ENCODE peak calls at places on chromosome 16, in seven cellular contexts. One of them, this sample, is unnamed.

GRCh38 chr16:89037261-89038152 is 56.1 kb upstream of the ACSF3 start:
- DNase-seq in HCT116: no peak
- DNase-seq in GM23338: peak; percentile 81
- DNase-seq in endothelial cell of umbilical vein: peak; percentile 24
- DNase-seq in SK-N-SH: no peak
- DNase-seq in transverse colon: no peak
- DNase-seq in spleen: peak; percentile 71
- DNase-seq in this sample: no peak

GRCh38 chr16:56998861-56999260 is 9.5 kb downstream of the NLRC5 start:
- DNase-seq in endothelial cell of umbilical vein: no peak
- DNase-seq in SK-N-SH: no peak
- DNase-seq in HCT116: no peak
- DNase-seq in GM23338: no peak
- DNase-seq in spleen: no peak
- DNase-seq in transverse colon: no peak
- DNase-seq in this sample: no peak

GRCh38 chr16:24497405-24497804 is 42.0 kb upstream of the RBBP6 start:
- DNase-seq in spleen: no peak
- DNase-seq in HCT116: no peak
- DNase-seq in SK-N-SH: no peak
- DNase-seq in endothelial cell of umbilical vein: no peak
- DNase-seq in transverse colon: no peak
- DNase-seq in GM23338: peak; percentile 37
- DNase-seq in this sample: no peak

GRCh38 chr16:89350701-89351380 is 133.3 kb downstream of the ZNF778 start:
- DNase-seq in SK-N-SH: no peak
- DNase-seq in HCT116: no peak
- DNase-seq in endothelial cell of umbilical vein: no peak
- DNase-seq in transverse colon: no peak
- DNase-seq in GM23338: no peak
- DNase-seq in spleen: no peak
- DNase-seq in this sample: no peak

GRCh38 chr16:50043358-50043757 is 18.3 kb downstream of the CNEP1R1 start:
- DNase-seq in GM23338: no peak
- DNase-seq in spleen: no peak
- DNase-seq in HCT116: no peak
- DNase-seq in endothelial cell of umbilical vein: no peak
- DNase-seq in SK-N-SH: no peak
- DNase-seq in transverse colon: no peak
- DNase-seq in this sample: no peak

GRCh38 chr16:85173077-85173980 is 61.1 kb upstream of the CIBAR2 start:
- DNase-seq in HCT116: peak; percentile 34
- DNase-seq in transverse colon: no peak
- DNase-seq in endothelial cell of umbilical vein: peak; percentile 87
- DNase-seq in spleen: no peak
- DNase-seq in GM23338: no peak
- DNase-seq in SK-N-SH: peak; percentile 87
- DNase-seq in this sample: no peak

GRCh38 chr16:30354423-30355143 is 525 bp downstream of the CD2BP2 start:
- DNase-seq in GM23338: peak; percentile 63
- DNase-seq in endothelial cell of umbilical vein: peak; percentile 58
- DNase-seq in SK-N-SH: peak; percentile 74
- DNase-seq in transverse colon: peak; percentile 38
- DNase-seq in spleen: peak; percentile 78
- DNase-seq in HCT116: no peak
- DNase-seq in this sample: no peak

GRCh38 chr16:11806721-11807120 is 9.7 kb upstream of the ZC3H7A start:
- DNase-seq in SK-N-SH: no peak
- DNase-seq in spleen: no peak
- DNase-seq in GM23338: no peak
- DNase-seq in HCT116: no peak
- DNase-seq in endothelial cell of umbilical vein: no peak
- DNase-seq in transverse colon: no peak
- DNase-seq in this sample: no peak

GRCh38 chr16:24875466-24875865 is 29.7 kb downstream of the SLC5A11 start:
- DNase-seq in transverse colon: no peak
- DNase-seq in endothelial cell of umbilical vein: no peak
- DNase-seq in SK-N-SH: no peak
- DNase-seq in GM23338: no peak
- DNase-seq in spleen: no peak
- DNase-seq in HCT116: no peak
- DNase-seq in this sample: no peak

GRCh38 chr16:9500872-9501271 is 409.4 kb downstream of the HAPSTR1 start:
- DNase-seq in GM23338: peak; percentile 33
- DNase-seq in SK-N-SH: no peak
- DNase-seq in spleen: no peak
- DNase-seq in HCT116: no peak
- DNase-seq in endothelial cell of umbilical vein: no peak
- DNase-seq in transverse colon: no peak
- DNase-seq in this sample: no peak

GRCh38 chr16:86072328-86073102 is 173.6 kb downstream of the IRF8 start:
- DNase-seq in endothelial cell of umbilical vein: peak; percentile 75
- DNase-seq in SK-N-SH: peak; percentile 72
- DNase-seq in HCT116: peak; percentile 68
- DNase-seq in GM23338: peak; percentile 81
- DNase-seq in transverse colon: peak; percentile 69
- DNase-seq in spleen: peak; percentile 71
- DNase-seq in this sample: peak; percentile 61

GRCh38 chr16:66544358-66544757 is 5.6 kb downstream of the TK2 start:
- DNase-seq in endothelial cell of umbilical vein: no peak
- DNase-seq in GM23338: no peak
- DNase-seq in spleen: no peak
- DNase-seq in HCT116: no peak
- DNase-seq in transverse colon: no peak
- DNase-seq in SK-N-SH: no peak
- DNase-seq in this sample: no peak

GRCh38 chr16:53056528-53056881 is 1.7 kb downstream of the CHD9 start:
- DNase-seq in transverse colon: peak; percentile 35
- DNase-seq in GM23338: no peak
- DNase-seq in SK-N-SH: no peak
- DNase-seq in spleen: no peak
- DNase-seq in endothelial cell of umbilical vein: peak; percentile 74
- DNase-seq in HCT116: no peak
- DNase-seq in this sample: no peak

GRCh38 chr16:4663756-4664465 is 29.5 kb upstream of the NUDT16L1 start:
- DNase-seq in GM23338: no peak
- DNase-seq in SK-N-SH: no peak
- DNase-seq in HCT116: no peak
- DNase-seq in spleen: peak; percentile 87
- DNase-seq in endothelial cell of umbilical vein: no peak
- DNase-seq in transverse colon: peak; percentile 53
- DNase-seq in this sample: peak; percentile 45

GRCh38 chr16:53664724-53665345 is 38.8 kb downstream of the RPGRIP1L start:
- DNase-seq in SK-N-SH: no peak
- DNase-seq in transverse colon: no peak
- DNase-seq in GM23338: no peak
- DNase-seq in endothelial cell of umbilical vein: no peak
- DNase-seq in HCT116: no peak
- DNase-seq in spleen: no peak
- DNase-seq in this sample: no peak

GRCh38 chr16:11316331-11317015 is 28.8 kb upstream of the RMI2 start:
- DNase-seq in SK-N-SH: no peak
- DNase-seq in spleen: no peak
- DNase-seq in HCT116: no peak
- DNase-seq in GM23338: peak; percentile 90
- DNase-seq in transverse colon: no peak
- DNase-seq in endothelial cell of umbilical vein: no peak
- DNase-seq in this sample: no peak

GRCh38 chr16:1039762-1040161 is 32.8 kb upstream of the SSTR5 start:
- DNase-seq in spleen: no peak
- DNase-seq in endothelial cell of umbilical vein: no peak
- DNase-seq in GM23338: no peak
- DNase-seq in transverse colon: no peak
- DNase-seq in SK-N-SH: no peak
- DNase-seq in HCT116: no peak
- DNase-seq in this sample: no peak

GRCh38 chr16:74322301-74322710 is 25.7 kb downstream of the PSMD7 start:
- DNase-seq in SK-N-SH: no peak
- DNase-seq in transverse colon: no peak
- DNase-seq in HCT116: no peak
- DNase-seq in endothelial cell of umbilical vein: no peak
- DNase-seq in spleen: no peak
- DNase-seq in GM23338: no peak
- DNase-seq in this sample: no peak
- TF ChIP-seq POLR2AphosphoS5 in SK-N-SH: no peak
- TF ChIP-seq POLR2AphosphoS5 in transverse colon: no peak
- TF ChIP-seq POLR2AphosphoS5 in HCT116: no peak
- TF ChIP-seq POLR2AphosphoS5 in endothelial cell of umbilical vein: no peak
- TF ChIP-seq POLR2AphosphoS5 in spleen: peak; percentile 23
- TF ChIP-seq POLR2AphosphoS5 in GM23338: no peak
- TF ChIP-seq POLR2AphosphoS5 in this sample: no peak

DNA sequence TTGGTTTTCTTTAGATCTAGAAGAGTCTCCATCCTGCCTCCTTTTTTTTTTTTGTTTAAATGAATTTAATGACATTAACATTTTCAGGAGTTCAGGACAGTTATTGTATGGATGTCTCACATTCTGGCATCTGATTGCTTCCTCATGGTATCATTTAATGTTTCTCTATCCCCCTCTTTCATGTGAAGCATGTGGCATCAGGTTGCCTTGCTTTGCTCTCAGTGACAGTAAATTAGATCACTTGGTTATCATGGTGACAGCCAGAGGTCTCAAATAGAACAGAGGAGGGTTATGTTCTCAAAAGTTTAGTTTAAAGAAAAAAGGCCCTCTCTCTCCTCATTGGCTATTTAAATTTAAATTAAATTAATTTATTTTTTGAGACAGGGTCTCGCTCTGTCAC is 74.1 kb downstream of the WWP2 start:
- DNase-seq in spleen: no peak
- DNase-seq in SK-N-SH: no peak
- DNase-seq in HCT116: no peak
- DNase-seq in endothelial cell of umbilical vein: no peak
- DNase-seq in GM23338: no peak
- DNase-seq in transverse colon: no peak
- DNase-seq in this sample: no peak
- H3K4me1 ChIP-seq in spleen: peaks cover 12% of the 10 kb centered on the region
- H3K4me1 ChIP-seq in SK-N-SH: peaks cover 17% of the 10 kb centered on the region
- H3K4me1 ChIP-seq in HCT116: peaks cover 6% of the 10 kb centered on the region
- H3K4me1 ChIP-seq in endothelial cell of umbilical vein: peaks cover 8% of the 10 kb centered on the region
- H3K4me1 ChIP-seq in GM23338: peaks cover 6% of the 10 kb centered on the region
- H3K4me1 ChIP-seq in transverse colon: peaks cover 42% of the 10 kb centered on the region
- H3K4me1 ChIP-seq in this sample: peaks cover 67% of the 10 kb centered on the region

DNA sequence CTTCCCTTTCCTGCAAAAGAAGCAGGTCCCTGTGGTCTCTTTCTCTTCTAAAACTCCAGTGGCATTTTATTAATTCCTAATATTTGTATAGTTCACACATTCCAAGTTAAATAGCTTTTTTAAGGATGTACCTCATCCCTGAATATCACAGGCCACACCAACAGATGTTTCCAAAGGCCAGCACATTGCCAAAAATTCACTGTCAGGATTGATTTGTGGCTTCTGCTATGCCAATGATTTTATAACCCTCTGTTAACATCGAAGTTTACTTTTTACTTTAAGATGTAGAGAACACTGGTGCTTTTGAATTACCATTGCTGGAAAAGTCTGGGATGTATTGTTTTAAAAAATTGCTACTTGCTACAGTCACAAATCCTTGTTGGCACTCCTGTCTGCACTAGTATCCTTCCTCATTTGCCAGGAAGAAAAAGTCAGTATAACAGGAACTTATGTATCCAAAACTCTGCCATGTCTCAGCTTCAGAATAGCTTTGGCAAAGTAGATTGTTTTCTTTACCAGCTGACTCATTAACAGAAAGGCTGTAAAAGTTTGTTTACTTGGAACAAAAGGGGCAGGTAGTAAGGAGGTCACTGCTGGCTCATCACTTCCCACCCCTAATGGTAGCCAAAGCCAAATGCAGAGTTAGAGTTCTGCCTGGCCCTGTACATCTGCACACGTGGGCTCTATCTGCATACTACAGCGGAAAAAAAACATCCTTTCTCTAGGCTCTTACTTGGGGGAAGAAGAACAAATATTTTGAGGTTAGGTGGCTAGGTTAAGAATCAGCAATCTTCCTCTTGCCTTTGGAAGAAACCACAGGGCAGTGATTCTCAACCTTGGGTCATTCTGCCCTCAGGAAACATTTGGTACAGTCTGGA is 90.7 kb upstream of the BCAR1 start:
- DNase-seq in endothelial cell of umbilical vein: peak; percentile 99
- DNase-seq in GM23338: no peak
- DNase-seq in spleen: no peak
- DNase-seq in HCT116: no peak
- DNase-seq in SK-N-SH: no peak
- DNase-seq in transverse colon: peak; percentile 13
- DNase-seq in this sample: no peak
- TF ChIP-seq POLR2AphosphoS5 in endothelial cell of umbilical vein: peak; percentile 94
- TF ChIP-seq POLR2AphosphoS5 in GM23338: no peak
- TF ChIP-seq POLR2AphosphoS5 in spleen: no peak
- TF ChIP-seq POLR2AphosphoS5 in HCT116: no peak
- TF ChIP-seq POLR2AphosphoS5 in SK-N-SH: no peak
- TF ChIP-seq POLR2AphosphoS5 in transverse colon: no peak
- TF ChIP-seq POLR2AphosphoS5 in this sample: peak; percentile 22

DNA sequence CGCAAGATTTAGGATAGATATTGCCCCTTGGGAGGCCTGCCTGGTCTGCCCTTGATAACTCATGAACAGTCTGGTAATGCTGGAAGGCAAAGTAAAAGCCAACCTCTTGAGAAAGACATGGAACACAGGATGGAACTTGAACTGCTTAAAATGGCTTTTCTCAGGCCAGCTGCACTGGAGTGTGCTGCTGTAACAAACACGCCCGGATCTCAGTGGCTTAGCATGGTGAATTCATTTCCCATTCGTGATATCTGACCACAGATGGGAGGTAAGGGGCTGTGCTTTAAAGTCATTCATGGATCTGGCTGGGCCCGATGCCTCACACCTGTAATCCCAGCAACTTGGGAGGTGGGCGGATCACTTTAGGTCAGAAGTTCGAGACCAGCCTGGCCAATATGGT is 113.2 kb downstream of the WWOX start:
- DNase-seq in endothelial cell of umbilical vein: no peak
- DNase-seq in spleen: no peak
- DNase-seq in HCT116: no peak
- DNase-seq in SK-N-SH: no peak
- DNase-seq in GM23338: no peak
- DNase-seq in transverse colon: no peak
- DNase-seq in this sample: no peak
- H3K4me1 ChIP-seq in endothelial cell of umbilical vein: no peaks in the 10 kb centered on the region
- H3K4me1 ChIP-seq in spleen: no peaks in the 10 kb centered on the region
- H3K4me1 ChIP-seq in HCT116: peaks cover 15% of the 10 kb centered on the region
- H3K4me1 ChIP-seq in SK-N-SH: no peaks in the 10 kb centered on the region
- H3K4me1 ChIP-seq in GM23338: no peaks in the 10 kb centered on the region
- H3K4me1 ChIP-seq in transverse colon: no peaks in the 10 kb centered on the region
- H3K4me1 ChIP-seq in this sample: peaks cover 3% of the 10 kb centered on the region

GRCh38 chr16:51049276-51049675 is 101.8 kb downstream of the SALL1 start:
- DNase-seq in SK-N-SH: no peak
- DNase-seq in transverse colon: no peak
- DNase-seq in GM23338: no peak
- DNase-seq in spleen: no peak
- DNase-seq in HCT116: no peak
- DNase-seq in endothelial cell of umbilical vein: no peak
- DNase-seq in this sample: no peak

GRCh38 chr16:51048544-51048943 is 102.5 kb downstream of the SALL1 start:
- DNase-seq in transverse colon: no peak
- DNase-seq in endothelial cell of umbilical vein: no peak
- DNase-seq in GM23338: no peak
- DNase-seq in spleen: no peak
- DNase-seq in HCT116: no peak
- DNase-seq in SK-N-SH: no peak
- DNase-seq in this sample: no peak

GRCh38 chr16:51050379-51050710 is 100.7 kb downstream of the SALL1 start:
- DNase-seq in endothelial cell of umbilical vein: no peak
- DNase-seq in spleen: no peak
- DNase-seq in GM23338: no peak
- DNase-seq in transverse colon: no peak
- DNase-seq in SK-N-SH: no peak
- DNase-seq in HCT116: no peak
- DNase-seq in this sample: no peak

GRCh38 chr16:51051671-51052070 is 99.4 kb downstream of the SALL1 start:
- DNase-seq in SK-N-SH: no peak
- DNase-seq in endothelial cell of umbilical vein: no peak
- DNase-seq in GM23338: no peak
- DNase-seq in HCT116: no peak
- DNase-seq in transverse colon: no peak
- DNase-seq in spleen: no peak
- DNase-seq in this sample: no peak

GRCh38 chr16:51049678-51050378 is 101.2 kb downstream of the SALL1 start:
- DNase-seq in transverse colon: no peak
- DNase-seq in SK-N-SH: no peak
- DNase-seq in spleen: no peak
- DNase-seq in GM23338: peak; percentile 25
- DNase-seq in endothelial cell of umbilical vein: no peak
- DNase-seq in HCT116: no peak
- DNase-seq in this sample: no peak
- TF ChIP-seq POLR2AphosphoS5 in transverse colon: no peak
- TF ChIP-seq POLR2AphosphoS5 in SK-N-SH: no peak
- TF ChIP-seq POLR2AphosphoS5 in spleen: no peak
- TF ChIP-seq POLR2AphosphoS5 in GM23338: no peak
- TF ChIP-seq POLR2AphosphoS5 in endothelial cell of umbilical vein: no peak
- TF ChIP-seq POLR2AphosphoS5 in HCT116: no peak
- TF ChIP-seq POLR2AphosphoS5 in this sample: no peak

This sample was measured in stomach.